ENCODE peak calls at places on chromosomes 3 and 15, in six cellular contexts. One of them, this sample, is unnamed.

GRCh38 chr3:110343376-110343775 is 728.2 kb upstream of the NECTIN3 start:
- DNase-seq in thoracic aorta: no peak
- DNase-seq in kidney glomerular epithelial cell: peak; percentile 51
- DNase-seq in astrocyte of the spinal cord: peak; percentile 35
- DNase-seq in Right ventricle myocardium superior: no peak
- DNase-seq in nephron progenitor cell: no peak
- DNase-seq in this sample: no peak

GRCh38 chr3:175941352-175941751 is 1082.2 kb downstream of the NAALADL2 start:
- DNase-seq in thoracic aorta: no peak
- DNase-seq in kidney glomerular epithelial cell: peak; percentile 5
- DNase-seq in astrocyte of the spinal cord: no peak
- DNase-seq in Right ventricle myocardium superior: no peak
- DNase-seq in nephron progenitor cell: no peak
- DNase-seq in this sample: no peak

GRCh38 chr3:48001991-48002390 is 14.2 kb downstream of the MAP4 start:
- DNase-seq in thoracic aorta: no peak
- DNase-seq in kidney glomerular epithelial cell: no peak
- DNase-seq in astrocyte of the spinal cord: no peak
- DNase-seq in Right ventricle myocardium superior: no peak
- DNase-seq in nephron progenitor cell: no peak
- DNase-seq in this sample: no peak

GRCh38 chr3:82521657-82522056 is 760.2 kb upstream of the GBE1 start:
- DNase-seq in thoracic aorta: no peak
- DNase-seq in kidney glomerular epithelial cell: no peak
- DNase-seq in astrocyte of the spinal cord: no peak
- DNase-seq in Right ventricle myocardium superior: no peak
- DNase-seq in nephron progenitor cell: no peak
- DNase-seq in this sample: no peak

GRCh38 chr15:101657968-101658784 is 6.0 kb upstream of the TM2D3 start:
- DNase-seq in thoracic aorta: no peak
- DNase-seq in kidney glomerular epithelial cell: no peak
- DNase-seq in astrocyte of the spinal cord: no peak
- DNase-seq in Right ventricle myocardium superior: peak; percentile 47
- DNase-seq in nephron progenitor cell: no peak
- DNase-seq in this sample: no peak

GRCh38 chr15:41051139-41051538 is 64.9 kb downstream of the INO80 start:
- DNase-seq in thoracic aorta: no peak
- DNase-seq in kidney glomerular epithelial cell: no peak
- DNase-seq in astrocyte of the spinal cord: no peak
- DNase-seq in Right ventricle myocardium superior: no peak
- DNase-seq in nephron progenitor cell: no peak
- DNase-seq in this sample: no peak

GRCh38 chr3:187679638-187680396 is 9.6 kb upstream of the SST start:
- DNase-seq in thoracic aorta: peak; percentile 28
- DNase-seq in kidney glomerular epithelial cell: peak; percentile 79
- DNase-seq in astrocyte of the spinal cord: peak; percentile 65
- DNase-seq in Right ventricle myocardium superior: peak; percentile 81
- DNase-seq in nephron progenitor cell: peak; percentile 90
- DNase-seq in this sample: peak; percentile 75

GRCh38 chr3:158845748-158846350 is 44.0 kb downstream of the MFSD1 start:
- DNase-seq in thoracic aorta: no peak
- DNase-seq in kidney glomerular epithelial cell: peak; percentile 46
- DNase-seq in astrocyte of the spinal cord: peak; percentile 42
- DNase-seq in Right ventricle myocardium superior: no peak
- DNase-seq in nephron progenitor cell: peak; percentile 38
- DNase-seq in this sample: no peak

GRCh38 chr3:18680759-18681158 is 255.6 kb upstream of the SATB1 start:
- DNase-seq in thoracic aorta: no peak
- DNase-seq in kidney glomerular epithelial cell: no peak
- DNase-seq in astrocyte of the spinal cord: no peak
- DNase-seq in Right ventricle myocardium superior: no peak
- DNase-seq in nephron progenitor cell: no peak
- DNase-seq in this sample: no peak

GRCh38 chr3:64650096-64650622 is 37.6 kb downstream of the ADAMTS9 start:
- DNase-seq in thoracic aorta: no peak
- DNase-seq in kidney glomerular epithelial cell: no peak
- DNase-seq in astrocyte of the spinal cord: no peak
- DNase-seq in Right ventricle myocardium superior: no peak
- DNase-seq in nephron progenitor cell: no peak
- DNase-seq in this sample: no peak